ENCODE peak calls at places on chromosomes 6 and 20, in ten cellular contexts. M, R, K, A, H, F, S, G, C and U are unnamed samples. For H3K4me1, the result is how much of the 10 kb centered on the place peaks cover.

GRCh38 chr6:154197176-154197850 is 158.3 kb downstream of the OPRM1 start:
- DNase-seq in M (no peak), R (peak), K (no peak), A (no peak), H (no peak), F (no peak), S (no peak), G (no peak), C (no peak), U (no peak)

GRCh38 chr6:12483712-12484111 is 193.6 kb downstream of the EDN1 start:
- DNase-seq in M (no peak), R (peak), K (no peak), A (no peak), H (no peak), F (peak), S (no peak), G (no peak), C (no peak), U (no peak)

GRCh38 chr6:33785766-33786165 is 3.2 kb downstream of the LEMD2 start:
- DNase-seq in M (no peak), R (peak), K (no peak), A (no peak), H (no peak), F (no peak), S (no peak), G (no peak), C (no peak), U (no peak)

GRCh38 chr20:35994994-35995453 is 26.6 kb downstream of the CNBD2 start:
- DNase-seq in M (peak), R (peak), K (peak), A (peak), H (peak), F (peak), S (peak), G (peak), C (peak), U (peak)

GRCh38 chr20:46073443-46073842 is 16.3 kb downstream of the NCOA5 start:
- DNase-seq in M (no peak), R (no peak), K (no peak), A (no peak), H (no peak), F (no peak), S (no peak), G (no peak), C (no peak), U (no peak)

GRCh38 chr6:32852018-32852843 is 1.3 kb downstream of the TAP1 start:
- DNase-seq in M (no peak), R (no peak), K (peak), A (no peak), H (no peak), F (no peak), S (no peak), G (no peak), C (no peak), U (no peak)

GRCh38 chr6:27209659-27210269 is 37.7 kb upstream of the PRSS16 start:
- DNase-seq in M (no peak), R (peak), K (no peak), A (no peak), H (no peak), F (peak), S (no peak), G (no peak), C (no peak), U (no peak)

GRCh38 chr20:10476319-10476724 is 41.2 kb downstream of the SLX4IP start:
- DNase-seq in M (no peak), R (peak), K (no peak), A (no peak), H (no peak), F (no peak), S (no peak), G (no peak), C (no peak), U (no peak)

GRCh38 chr6:6747371-6747770 is 158.9 kb downstream of the LY86 start:
- DNase-seq in M (no peak), R (no peak), K (no peak), A (no peak), H (no peak), F (no peak), S (no peak), G (no peak), C (no peak), U (no peak)

GRCh38 chr6:15519681-15520080 is 143.1 kb downstream of the DTNBP1 start:
- DNase-seq in M (no peak), R (no peak), K (no peak), A (no peak), H (no peak), F (no peak), S (no peak), G (no peak), C (no peak), U (no peak)

GRCh38 chr6:14533446-14533845 is 415.9 kb downstream of the CD83 start:
- DNase-seq in M (no peak), R (peak), K (no peak), A (no peak), H (no peak), F (no peak), S (no peak), G (no peak), C (no peak), U (no peak)

GRCh38 chr6:161963634-161964244 is 689.9 kb upstream of the AGPAT4 start:
- DNase-seq in M (no peak), R (no peak), K (no peak), A (no peak), H (no peak), F (no peak), S (no peak), G (no peak), C (no peak), U (no peak)

GRCh38 chr6:14903176-14904088 is 342.4 kb upstream of the JARID2 start:
- DNase-seq in M (no peak), R (no peak), K (no peak), A (no peak), H (no peak), F (no peak), S (no peak), G (no peak), C (no peak), U (no peak)

GRCh38 chr6:100472674-100473073 is 8.0 kb upstream of the SIM1 start:
- DNase-seq in M (no peak), R (peak), K (no peak), A (no peak), H (no peak), F (peak), S (no peak), G (no peak), C (no peak), U (no peak)

GRCh38 chr6:36924131-36924530 is 30.4 kb upstream of the PI16 start:
- DNase-seq in M (no peak), R (peak), K (no peak), A (no peak), H (no peak), F (no peak), S (no peak), G (no peak), C (no peak), U (no peak)

GRCh38 chr6:165308926-165309731 is at the start of gene C6orf118:
- DNase-seq in M (peak), R (peak), K (peak), A (peak), H (no peak), F (peak), S (no peak), G (peak), C (no peak), U (no peak)

GRCh38 chr6:43668151-43669028 is 19.2 kb downstream of the MRPS18A start:
- DNase-seq in M (peak), R (peak), K (peak), A (peak), H (no peak), F (peak), S (no peak), G (peak), C (peak), U (peak)

GRCh38 chr6:31780507-31781243 is 3.5 kb upstream of the VWA7 start:
- DNase-seq in M (no peak), R (no peak), K (no peak), A (peak), H (no peak), F (no peak), S (no peak), G (no peak), C (no peak), U (no peak)

GRCh38 chr6:47404436-47404835 is 73.2 kb upstream of the CD2AP start:
- DNase-seq in M (no peak), R (no peak), K (no peak), A (no peak), H (no peak), F (no peak), S (no peak), G (no peak), C (no peak), U (no peak)

GRCh38 chr6:31441368-31442267 is 38.2 kb downstream of the MICA start:
- DNase-seq in M (peak), R (peak), K (peak), A (peak), H (peak), F (peak), S (peak), G (peak), C (no peak), U (peak)

GRCh38 chr6:166462461-166463135 is 79.9 kb upstream of the MPC1 start:
- DNase-seq in M (no peak), R (no peak), K (no peak), A (no peak), H (no peak), F (no peak), S (no peak), G (no peak), C (no peak), U (no peak)

GRCh38 chr6:129342243-129342642 is 367.7 kb downstream of the ARHGAP18 start:
- DNase-seq in M (no peak), R (peak), K (no peak), A (no peak), H (no peak), F (no peak), S (no peak), G (no peak), C (no peak), U (no peak)

GRCh38 chr6:144758602-144759001 is 473.5 kb downstream of the UTRN start:
- DNase-seq in M (no peak), R (peak), K (no peak), A (no peak), H (no peak), F (peak), S (no peak), G (peak), C (no peak), U (no peak)

GRCh38 chr20:44703183-44703925 is 11.8 kb upstream of the CCN5 start:
- DNase-seq in M (no peak), R (no peak), K (no peak), A (no peak), H (no peak), F (no peak), S (no peak), G (no peak), C (no peak), U (no peak)

GRCh38 chr20:44704551-44704971 is 10.6 kb upstream of the CCN5 start:
- DNase-seq in M (no peak), R (peak), K (no peak), A (no peak), H (no peak), F (no peak), S (no peak), G (no peak), C (no peak), U (no peak)

GRCh38 chr20:44702776-44703175 is 12.4 kb upstream of the CCN5 start:
- DNase-seq in M (no peak), R (peak), K (peak), A (peak), H (no peak), F (no peak), S (peak), G (no peak), C (no peak), U (no peak)

GRCh38 chr20:44705364-44706094 is 9.6 kb upstream of the CCN5 start:
- DNase-seq in M (no peak), R (no peak), K (no peak), A (no peak), H (no peak), F (no peak), S (no peak), G (no peak), C (no peak), U (no peak)

GRCh38 chr20:44703956-44704488 is 11.1 kb upstream of the CCN5 start:
- DNase-seq in M (no peak), R (no peak), K (no peak), A (no peak), H (no peak), F (no peak), S (no peak), G (no peak), C (no peak), U (no peak)
- H3K4me1 ChIP-seq in M (under half), R (under half), K (under half), A (under half), H (under half), F (under half), S (under half), G (under half), C (under half), U (under half)

GRCh38 chr6:156866181-156866862 is 89.1 kb downstream of the ARID1B start:
- DNase-seq in M (no peak), R (peak), K (no peak), A (no peak), H (peak), F (peak), S (no peak), G (no peak), C (no peak), U (no peak)

GRCh38 chr6:156863504-156863903 is 86.3 kb downstream of the ARID1B start:
- DNase-seq in M (no peak), R (no peak), K (no peak), A (no peak), H (no peak), F (no peak), S (no peak), G (no peak), C (no peak), U (no peak)

GRCh38 chr6:156867121-156867520 is 89.9 kb downstream of the ARID1B start:
- DNase-seq in M (no peak), R (no peak), K (no peak), A (no peak), H (no peak), F (no peak), S (no peak), G (no peak), C (no peak), U (no peak)

GRCh38 chr6:156864557-156864956 is 87.4 kb downstream of the ARID1B start:
- DNase-seq in M (no peak), R (peak), K (no peak), A (no peak), H (no peak), F (no peak), S (no peak), G (no peak), C (no peak), U (no peak)

GRCh38 chr6:156865019-156865629 is 87.9 kb downstream of the ARID1B start:
- DNase-seq in M (no peak), R (peak), K (no peak), A (no peak), H (no peak), F (no peak), S (no peak), G (no peak), C (no peak), U (no peak)
- H3K4me1 ChIP-seq in M (under half), R (under half), K (under half), A (half or more), H (under half), F (under half), S (under half), G (under half), C (under half), U (under half)

DNA sequence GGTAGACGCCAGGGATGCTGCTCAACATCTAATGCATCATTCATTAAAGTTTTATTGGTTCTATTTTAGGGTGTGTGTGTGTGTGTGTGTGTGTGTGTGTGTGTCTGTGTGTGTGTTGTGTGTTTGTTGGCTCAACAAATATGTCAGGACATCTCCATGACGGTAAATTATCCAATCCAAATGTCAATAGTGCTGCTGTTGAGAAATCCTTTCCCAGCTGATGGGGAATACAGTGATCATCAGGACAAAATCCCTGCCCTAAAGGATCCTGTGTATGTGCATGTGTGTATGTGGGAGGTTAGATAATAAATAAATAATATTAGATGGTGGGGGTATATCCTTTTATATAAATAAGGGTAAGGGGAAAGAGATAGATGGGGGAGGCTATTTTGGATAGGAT is 59.6 kb downstream of the RNF144B start:
- DNase-seq in M (no peak), R (no peak), K (no peak), A (no peak), H (no peak), F (no peak), S (no peak), G (no peak), C (no peak), U (no peak)
- H3K4me1 ChIP-seq in M (under half), R (under half), K (under half), A (half or more), H (under half), F (under half), S (under half), G (under half), C (under half), U (under half)

GRCh38 chr6:87917861-87918260 is 129.8 kb upstream of the SPACA1 start:
- DNase-seq in M (no peak), R (no peak), K (no peak), A (no peak), H (no peak), F (no peak), S (no peak), G (no peak), C (no peak), U (no peak)
- H3K4me1 ChIP-seq in M (under half), R (under half), K (under half), A (under half), H (under half), F (under half), S (under half), G (under half), C (under half), U (under half)

GRCh38 chr6:143543435-143543834 is 31.9 kb upstream of the FUCA2 start:
- DNase-seq in M (no peak), R (no peak), K (no peak), A (no peak), H (no peak), F (no peak), S (no peak), G (no peak), C (no peak), U (no peak)
- H3K4me1 ChIP-seq in M (under half), R (under half), K (under half), A (under half), H (half or more), F (under half), S (under half), G (under half), C (under half), U (half or more)

DNA sequence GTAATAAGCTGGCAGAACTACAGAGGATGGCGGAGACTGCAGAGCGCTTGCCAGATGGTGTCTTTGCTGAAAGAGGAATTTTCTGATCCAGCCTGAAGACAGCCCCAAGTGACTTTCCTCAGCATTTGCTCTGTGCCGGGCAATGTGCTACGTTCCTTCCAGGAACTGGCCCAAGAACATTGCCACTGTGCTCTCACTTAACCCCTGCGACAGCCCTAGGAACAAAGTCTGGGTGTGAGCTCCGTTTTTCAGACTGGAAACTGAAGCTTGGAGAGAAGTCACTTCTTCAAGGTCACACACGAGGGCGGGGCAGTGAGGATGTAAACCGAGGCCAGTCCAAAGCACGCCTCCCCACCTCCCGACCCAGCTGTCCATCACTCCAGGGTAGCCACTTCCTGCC is 22.2 kb upstream of the BMP7 start:
- DNase-seq in M (no peak), R (no peak), K (no peak), A (no peak), H (no peak), F (no peak), S (no peak), G (no peak), C (no peak), U (no peak)
- H3K4me1 ChIP-seq in M (under half), R (under half), K (under half), A (under half), H (under half), F (under half), S (under half), G (under half), C (under half), U (under half)

GRCh38 chr6:52513464-52513863 is 63.4 kb downstream of the TRAM2 start:
- DNase-seq in M (no peak), R (no peak), K (no peak), A (no peak), H (no peak), F (no peak), S (no peak), G (no peak), C (no peak), U (no peak)
- H3K4me1 ChIP-seq in M (under half), R (half or more), K (under half), A (under half), H (under half), F (half or more), S (under half), G (under half), C (under half), U (under half)

DNA sequence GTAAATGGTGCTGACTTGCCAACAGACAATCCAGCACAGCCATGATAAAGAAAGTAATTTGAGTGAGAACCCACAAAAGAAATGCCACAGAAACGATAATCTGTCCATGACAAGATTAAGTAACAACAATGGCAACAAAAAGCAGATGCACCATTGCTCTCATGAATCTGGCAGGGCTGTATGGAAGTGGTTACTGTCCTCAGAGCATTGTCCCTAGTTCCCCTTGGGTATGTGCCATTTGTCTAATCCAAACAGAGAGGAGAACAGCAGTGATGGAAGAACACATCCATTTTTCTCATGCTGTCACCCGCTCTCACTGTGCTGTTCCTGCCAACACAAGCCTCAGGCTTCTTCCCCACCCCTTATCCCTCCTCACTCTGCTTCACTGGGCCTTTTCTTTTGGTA is 65.8 kb downstream of the REV3L start:
- DNase-seq in M (peak), R (peak), K (peak), A (no peak), H (no peak), F (no peak), S (no peak), G (peak), C (no peak), U (no peak)
- H3K4me1 ChIP-seq in M (under half), R (under half), K (under half), A (under half), H (under half), F (under half), S (under half), G (under half), C (under half), U (under half)